ENCODE peak calls at places on chromosome 12, in four cellular contexts. X is H1, V is neuronal stem cell, C is trophoblast cell. H is an unnamed sample.

GRCh38 chr12:24562761-24563392 is 386.0 kb downstream of the BCAT1 start:
- DNase-seq in X (peak), V (peak), C (no peak), H (peak)

GRCh38 chr12:85575115-85576096 is 260.8 kb downstream of the RASSF9 start:
- DNase-seq in X (peak), V (peak), C (peak), H (peak)

GRCh38 chr12:46371718-46372130 is 849 bp downstream of the SLC38A2 start:
- DNase-seq in X (no peak), V (no peak), C (peak), H (peak)

GRCh38 chr12:117671734-117672133 is 297.1 kb downstream of the KSR2 start:
- DNase-seq in X (peak), V (peak), C (peak), H (peak)

GRCh38 chr12:106631797-106632196 is 49.0 kb downstream of the RFX4 start:
- DNase-seq in X (no peak), V (no peak), C (no peak), H (no peak)

GRCh38 chr12:81078469-81079196 is 754 bp downstream of the ACSS3 start:
- DNase-seq in X (no peak), V (no peak), C (no peak), H (peak)

GRCh38 chr12:117986705-117987469 is 18.1 kb upstream of the KSR2 start:
- DNase-seq in X (no peak), V (no peak), C (no peak), H (no peak)

GRCh38 chr12:11758087-11758837 is 108.8 kb downstream of the ETV6 start:
- DNase-seq in X (no peak), V (peak), C (no peak), H (no peak)

GRCh38 chr12:74890237-74890599 is 319.4 kb downstream of the KCNC2 start:
- DNase-seq in X (no peak), V (no peak), C (peak), H (peak)

GRCh38 chr12:125185311-125185739 is 120.1 kb downstream of the AACS start:
- DNase-seq in X (peak), V (peak), C (no peak), H (peak)

GRCh38 chr12:64256166-64256800 is 34.2 kb upstream of the KICS2 start:
- DNase-seq in X (no peak), V (peak), C (no peak), H (peak)

GRCh38 chr12:53492188-53492587 is 7.1 kb downstream of the MAP3K12 start:
- DNase-seq in X (peak), V (no peak), C (no peak), H (peak)

GRCh38 chr12:4910502-4911315 is 1.0 kb downstream of the KCNA1 start:
- DNase-seq in X (peak), V (no peak), C (no peak), H (no peak)

GRCh38 chr12:60836651-60837050 is 1240.8 kb downstream of the SLC16A7 start:
- DNase-seq in X (no peak), V (no peak), C (no peak), H (no peak)

GRCh38 chr12:46472893-46473633 is 100.5 kb upstream of the SLC38A2 start:
- DNase-seq in X (no peak), V (no peak), C (no peak), H (no peak)

GRCh38 chr12:76470028-76470939 is 89.3 kb downstream of the OSBPL8 start:
- DNase-seq in X (no peak), V (no peak), C (peak), H (peak)

GRCh38 chr12:117034249-117034648 is 65.0 kb downstream of the TESC start:
- DNase-seq in X (no peak), V (no peak), C (no peak), H (no peak)

GRCh38 chr12:109930028-109930800 is 30.1 kb downstream of the TCHP start:
- DNase-seq in X (no peak), V (no peak), C (no peak), H (no peak)

GRCh38 chr12:62934799-62935674 is at the start of gene PPM1H:
- DNase-seq in X (peak), V (peak), C (peak), H (peak)

GRCh38 chr12:68483592-68484373 is 126.9 kb upstream of the RAP1B start:
- DNase-seq in X (no peak), V (no peak), C (no peak), H (no peak)

GRCh38 chr12:112535017-112535416 is 116.3 kb downstream of the PTPN11 start:
- DNase-seq in X (no peak), V (no peak), C (no peak), H (no peak)

GRCh38 chr12:119258149-119258548 is 76.4 kb upstream of the CCDC60 start:
- DNase-seq in X (no peak), V (no peak), C (no peak), H (no peak)

GRCh38 chr12:7557227-7557626 is 53.6 kb upstream of the CD163 start:
- DNase-seq in X (no peak), V (no peak), C (no peak), H (no peak)

GRCh38 chr12:10771132-10771733 is 31.2 kb downstream of the TAS2R7 start:
- DNase-seq in X (no peak), V (peak), C (no peak), H (peak)

GRCh38 chr12:28040251-28040650 is 67.7 kb upstream of the PTHLH start:
- DNase-seq in X (no peak), V (no peak), C (no peak), H (no peak)

GRCh38 chr12:116067892-116068291 is 209.6 kb downstream of the MED13L start:
- DNase-seq in X (no peak), V (no peak), C (no peak), H (no peak)

GRCh38 chr12:123813349-123813748 is 51.2 kb downstream of the DNAH10 start:
- DNase-seq in X (no peak), V (no peak), C (no peak), H (no peak)

GRCh38 chr12:14846878-14847580 is 3.7 kb upstream of the ART4 start:
- DNase-seq in X (no peak), V (no peak), C (no peak), H (no peak)

GRCh38 chr12:69254046-69254445 is 14.7 kb downstream of the CPSF6 start:
- DNase-seq in X (no peak), V (peak), C (peak), H (peak)

GRCh38 chr12:2390850-2391390 is 338.1 kb downstream of the CACNA1C start:
- DNase-seq in X (no peak), V (no peak), C (no peak), H (no peak)

GRCh38 chr12:74066476-74066875 is 471.2 kb upstream of the ATXN7L3B start:
- DNase-seq in X (no peak), V (no peak), C (no peak), H (no peak)

GRCh38 chr12:68440068-68440581 is 108.0 kb upstream of the MDM1 start:
- DNase-seq in X (no peak), V (no peak), C (peak), H (peak)

GRCh38 chr12:52818376-52818775 is 4.5 kb upstream of the KRT4 start:
- DNase-seq in X (no peak), V (peak), C (no peak), H (no peak)

GRCh38 chr12:68745376-68745903 is 536 bp upstream of the SLC35E3 start:
- DNase-seq in X (no peak), V (no peak), C (no peak), H (no peak)

GRCh38 chr12:13390381-13390856 is 193.9 kb downstream of the EMP1 start:
- DNase-seq in X (peak), V (no peak), C (peak), H (no peak)

GRCh38 chr12:66716522-66716921 is 37.6 kb upstream of the GRIP1 start:
- DNase-seq in X (no peak), V (no peak), C (no peak), H (no peak)

GRCh38 chr12:25313591-25313990 is 62.9 kb upstream of the KRAS start:
- DNase-seq in X (no peak), V (no peak), C (no peak), H (no peak)

GRCh38 chr12:32047846-32048245 is 58.8 kb upstream of the BICD1 start:
- DNase-seq in X (no peak), V (no peak), C (no peak), H (peak)

GRCh38 chr12:65646127-65646643 is 178.1 kb upstream of the HMGA2 start:
- DNase-seq in X (no peak), V (no peak), C (no peak), H (no peak)
- H2AK5ac ChIP-seq in X (no peak), V (no peak), C (no peak), H (no peak)

GRCh38 chr12:92076106-92076505 is 69.5 kb downstream of the BTG1 start:
- DNase-seq in X (no peak), V (no peak), C (no peak), H (no peak)

GRCh38 chr12:92074889-92075288 is 70.8 kb downstream of the BTG1 start:
- DNase-seq in X (no peak), V (no peak), C (no peak), H (no peak)

GRCh38 chr12:92077530-92077929 is 68.1 kb downstream of the BTG1 start:
- DNase-seq in X (no peak), V (no peak), C (no peak), H (no peak)

GRCh38 chr12:92073123-92073522 is 72.5 kb downstream of the BTG1 start:
- DNase-seq in X (no peak), V (no peak), C (no peak), H (no peak)

DNA sequence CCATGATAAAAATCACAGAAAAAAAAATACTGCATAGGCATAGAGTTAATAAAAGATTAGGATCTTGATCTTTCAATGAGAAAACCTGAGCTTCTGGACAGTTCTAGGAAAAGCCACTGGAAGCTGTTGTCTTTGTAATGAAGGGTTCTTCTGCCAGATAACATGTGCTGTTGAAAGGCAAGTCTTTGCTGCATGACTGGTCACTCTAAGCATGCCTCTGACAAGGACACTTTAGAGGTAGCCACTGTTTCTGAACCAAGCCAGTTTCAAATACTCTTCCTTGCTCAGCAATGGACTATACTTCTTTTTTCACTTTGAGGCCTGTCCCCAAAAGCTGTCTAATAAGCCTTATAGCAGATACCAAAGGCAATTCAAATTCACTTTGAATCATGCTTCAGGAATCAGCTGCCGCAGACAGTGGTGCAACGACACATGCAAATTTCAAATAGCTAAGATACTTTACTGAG is 70.2 kb downstream of the BTG1 start:
- DNase-seq in X (no peak), V (no peak), C (peak), H (peak)
- H2AK5ac ChIP-seq in X (no peak), V (no peak), C (no peak), H (no peak)

GRCh38 chr12:122087431-122088180 is 9.1 kb downstream of the MLXIP start:
- DNase-seq in X (no peak), V (no peak), C (no peak), H (no peak)
- H2AK5ac ChIP-seq in X (no peak), V (peak), C (no peak), H (no peak)

DNA sequence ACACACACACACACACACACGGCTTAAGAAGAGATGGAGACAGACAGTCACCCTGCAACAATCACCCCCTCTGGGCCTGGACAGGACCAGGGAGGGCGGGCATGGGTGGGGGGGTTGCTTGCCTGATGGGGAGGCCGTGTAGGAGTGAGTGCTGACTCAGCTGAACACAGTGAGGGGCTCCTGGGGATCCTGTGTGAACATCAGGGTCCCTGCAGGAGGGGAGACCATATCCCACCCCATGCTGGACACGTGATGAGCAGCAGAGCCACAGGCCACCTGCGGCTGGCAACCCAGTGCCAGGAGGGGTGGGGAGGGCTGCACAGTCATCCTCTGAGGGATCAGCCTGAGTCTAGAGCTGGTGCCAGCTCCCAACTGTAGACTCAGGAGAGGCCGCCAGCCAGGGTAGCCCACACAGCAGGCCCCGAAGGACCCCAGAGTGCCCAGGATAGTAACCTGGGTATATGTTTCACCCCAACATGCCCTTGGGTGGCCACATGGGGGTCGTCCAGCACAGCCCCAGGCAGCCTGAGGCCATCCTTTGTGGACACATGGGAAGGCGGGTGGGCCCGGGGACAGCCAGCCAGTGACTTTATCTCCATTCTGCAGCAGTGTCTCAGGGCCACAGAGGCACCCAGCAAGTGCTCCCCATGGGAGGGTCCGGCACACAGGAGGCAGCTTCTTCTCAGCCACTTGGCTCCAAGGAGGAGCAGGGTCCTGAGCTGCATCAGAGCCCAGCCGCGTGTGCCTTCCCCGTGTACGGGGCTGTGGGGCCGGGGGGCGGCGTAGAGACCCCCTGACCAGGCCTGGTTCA is 73.7 kb upstream of the SFSWAP start:
- DNase-seq in X (no peak), V (no peak), C (no peak), H (no peak)
- H2AK5ac ChIP-seq in X (no peak), V (no peak), C (no peak), H (no peak)

GRCh38 chr12:105100207-105100985 is 7.1 kb upstream of the WASHC4 start:
- DNase-seq in X (no peak), V (no peak), C (no peak), H (peak)
- H2AK5ac ChIP-seq in X (no peak), V (no peak), C (no peak), H (no peak)

GRCh38 chr12:6326316-6326959 is 15.4 kb downstream of the TNFRSF1A start:
- DNase-seq in X (peak), V (no peak), C (no peak), H (peak)
- H2AK5ac ChIP-seq in X (peak), V (no peak), C (no peak), H (peak)

GRCh38 chr12:65465766-65466547 is 187.5 kb downstream of the MSRB3 start:
- DNase-seq in X (no peak), V (no peak), C (no peak), H (no peak)

GRCh38 chr12:65472079-65472478 is 193.6 kb downstream of the MSRB3 start:
- DNase-seq in X (no peak), V (no peak), C (no peak), H (no peak)

GRCh38 chr12:65474831-65475230 is 196.3 kb downstream of the MSRB3 start:
- DNase-seq in X (no peak), V (no peak), C (no peak), H (no peak)

GRCh38 chr12:65466906-65467305 is 188.4 kb downstream of the MSRB3 start:
- DNase-seq in X (no peak), V (no peak), C (no peak), H (no peak)

DNA sequence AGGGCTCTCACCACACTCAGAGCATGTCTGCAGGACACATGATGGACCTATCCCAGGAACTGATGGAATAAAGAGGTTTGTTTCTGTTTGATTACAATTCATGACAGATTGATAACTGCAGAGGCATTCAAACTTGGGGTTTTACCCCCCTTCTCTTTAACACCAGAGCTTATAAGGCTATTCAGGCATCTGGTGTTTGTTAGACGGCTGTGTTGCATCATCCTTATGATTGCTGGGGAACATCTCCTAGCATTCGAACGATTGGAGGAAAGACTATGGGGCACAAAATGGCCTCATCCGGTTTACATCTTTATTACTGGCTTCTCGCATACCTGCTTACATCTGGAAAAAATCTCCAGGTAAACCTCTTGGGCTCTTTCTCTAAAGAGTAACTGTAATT is 191.8 kb downstream of the MSRB3 start:
- DNase-seq in X (no peak), V (no peak), C (no peak), H (no peak)
- H2AK5ac ChIP-seq in X (no peak), V (no peak), C (no peak), H (no peak)

GRCh38 chr12:102806110-102806509 is 110.9 kb downstream of the PAH start:
- DNase-seq in X (no peak), V (no peak), C (no peak), H (peak)
- H2AK5ac ChIP-seq in X (no peak), V (no peak), C (no peak), H (no peak)

GRCh38 chr12:30997685-30998440 is 71.3 kb downstream of the TSPAN11 start:
- DNase-seq in X (no peak), V (no peak), C (no peak), H (no peak)
- H2AK5ac ChIP-seq in X (peak), V (no peak), C (no peak), H (no peak)

H was measured in mesendoderm.